ENCODE peak calls at places on chromosomes 6 and 20, in ten cellular contexts. Q is astrocyte of the spinal cord; T is fibroblast of pulmonary artery; X is cerebellum; E is activated effector memory CD4-positive, alpha-beta T cell treated with anti-CD3 and anti-CD28 coated beads, Interleukin-2, amount 50 U/mL, for 16 hours; Z is LoVo; U is renal cortical epithelial cell; H is astrocyte; N is RPMI7951; F is OCI-LY7. J is an unnamed sample.

GRCh38 chr6:40733290-40733689 is 146.1 kb upstream of the LRFN2 start:
- DNase-seq in U (no peak), H (peak), Z (no peak), N (peak), T (no peak), X (no peak), F (no peak), Q (peak), E (no peak), J (no peak)

GRCh38 chr6:20379231-20379630 is 22.4 kb upstream of the E2F3 start:
- DNase-seq in X (no peak), Z (no peak), E (no peak), H (peak), T (no peak), Q (no peak), U (no peak), N (peak), F (no peak), J (no peak)

GRCh38 chr6:132445201-132445951 is 44.1 kb upstream of the MOXD1 start:
- DNase-seq in E (no peak), F (no peak), N (peak), U (peak), Q (peak), T (peak), X (no peak), H (peak), Z (no peak), J (no peak)

GRCh38 chr6:149032599-149033405 is 284.7 kb upstream of the TAB2 start:
- DNase-seq in Q (peak), H (peak), U (peak), N (peak), F (no peak), T (peak), Z (peak), X (no peak), E (peak), J (no peak)

GRCh38 chr6:31114540-31114876 is at the start of gene PSORS1C1:
- DNase-seq in H (peak), T (peak), N (peak), X (no peak), Q (peak), Z (peak), U (peak), E (no peak), F (no peak), J (no peak)

GRCh38 chr6:33298773-33299236 is at the start of gene RGL2:
- DNase-seq in E (peak), Z (no peak), T (peak), F (peak), Q (no peak), N (peak), X (peak), H (no peak), U (no peak), J (no peak)

GRCh38 chr6:31158863-31159855 is 770 bp downstream of the TCF19 start:
- DNase-seq in F (peak), U (peak), T (no peak), E (peak), X (no peak), Z (no peak), H (peak), N (peak), Q (no peak), J (no peak)

GRCh38 chr6:2754396-2754795 is 3.7 kb upstream of the MYLK4 start:
- DNase-seq in U (no peak), Q (no peak), Z (no peak), X (no peak), T (no peak), N (peak), F (no peak), E (no peak), H (no peak), J (no peak)

GRCh38 chr6:152356659-152357058 is 280.5 kb downstream of the SYNE1 start:
- DNase-seq in N (peak), Q (peak), E (no peak), Z (peak), H (no peak), U (peak), T (peak), X (no peak), F (peak), J (no peak)

GRCh38 chr6:109595998-109596397 is 95.0 kb downstream of the AK9 start:
- DNase-seq in E (no peak), F (peak), X (no peak), T (peak), U (peak), H (peak), Z (peak), N (peak), Q (peak), J (no peak)

GRCh38 chr6:107600936-107601335 is 111.0 kb downstream of the SOBP start:
- DNase-seq in T (peak), F (no peak), H (peak), U (peak), N (peak), Z (peak), X (no peak), Q (peak), E (no peak), J (no peak)

GRCh38 chr6:31007694-31008093 is 2.6 kb upstream of the MUC22 start:
- DNase-seq in F (no peak), Q (peak), Z (peak), H (peak), X (no peak), E (no peak), N (peak), U (peak), T (peak), J (no peak)

GRCh38 chr6:10434235-10434634 is 19.4 kb upstream of the TFAP2A start:
- DNase-seq in Z (no peak), T (no peak), X (no peak), N (peak), H (peak), U (no peak), Q (no peak), E (no peak), F (no peak), J (no peak)

GRCh38 chr6:53960311-53960710 is 150.9 kb upstream of the MLIP start:
- DNase-seq in N (peak), T (no peak), F (no peak), X (no peak), U (peak), Z (no peak), H (peak), Q (peak), E (no peak), J (no peak)

GRCh38 chr20:6103301-6103700 is 19.5 kb downstream of the FERMT1 start:
- DNase-seq in T (no peak), Z (no peak), E (no peak), H (no peak), X (no peak), Q (no peak), N (no peak), F (no peak), U (no peak), J (no peak)

GRCh38 chr20:61895016-61895415 is 170.7 kb downstream of the TAF4 start:
- DNase-seq in X (no peak), F (no peak), N (peak), Z (no peak), T (no peak), U (no peak), Q (no peak), H (no peak), E (no peak), J (no peak)

GRCh38 chr6:119881416-119881815 is 531.9 kb upstream of the MAN1A1 start:
- DNase-seq in E (no peak), F (no peak), N (peak), Z (no peak), H (peak), X (peak), T (peak), U (peak), Q (peak), J (no peak)

GRCh38 chr6:48747471-48747870 is 636.5 kb upstream of the PTCHD4 start:
- DNase-seq in E (no peak), T (no peak), F (no peak), Z (no peak), U (no peak), N (no peak), Q (no peak), X (no peak), H (no peak), J (no peak)

GRCh38 chr20:7855545-7855944 is 84.7 kb downstream of the HAO1 start:
- DNase-seq in Q (no peak), X (no peak), E (no peak), N (peak), U (peak), Z (no peak), F (no peak), T (no peak), H (no peak), J (no peak)

GRCh38 chr6:99031957-99032356 is 84.2 kb upstream of the FBXL4 start:
- DNase-seq in E (no peak), Q (no peak), U (no peak), Z (no peak), F (no peak), T (no peak), X (no peak), H (no peak), N (no peak), J (no peak)

GRCh38 chr6:31815025-31815838 is at the start of the genes HSPA1A and HSPA1L:
- DNase-seq in T (peak), Z (no peak), Q (peak), U (peak), H (peak), F (no peak), N (peak), E (peak), X (peak), J (peak)

GRCh38 chr6:125953502-125953875 is 3.1 kb upstream of the HINT3 start:
- DNase-seq in H (no peak), T (no peak), Q (no peak), U (no peak), Z (no peak), X (no peak), N (no peak), F (peak), E (no peak), J (peak)

GRCh38 chr6:143110572-143110971 is 49.9 kb downstream of the AIG1 start:
- DNase-seq in E (no peak), T (no peak), X (no peak), Z (no peak), U (no peak), Q (peak), F (no peak), H (peak), N (no peak), J (no peak)

GRCh38 chr20:40821438-40821837 is 132.4 kb upstream of the MAFB start:
- DNase-seq in N (no peak), H (no peak), U (no peak), Q (no peak), Z (no peak), E (no peak), T (no peak), F (no peak), X (no peak), J (no peak)

GRCh38 chr6:41747256-41748101 is at the start of gene PGC:
- DNase-seq in T (peak), Q (no peak), X (no peak), Z (no peak), H (no peak), E (no peak), U (no peak), N (no peak), F (no peak), J (no peak)

GRCh38 chr20:18705906-18706305 is 107.7 kb upstream of the SCP2D1 start:
- DNase-seq in N (peak), U (peak), F (no peak), H (no peak), Q (no peak), T (peak), Z (no peak), E (no peak), X (no peak), J (no peak)

GRCh38 chr6:141451508-141452353 is 681.0 kb upstream of the GJE1 start:
- DNase-seq in N (peak), E (no peak), T (peak), U (peak), Q (peak), F (no peak), H (peak), Z (no peak), X (no peak), J (no peak)

GRCh38 chr6:63624091-63624490 is 11.5 kb upstream of the PHF3 start:
- DNase-seq in E (no peak), N (no peak), Z (no peak), H (no peak), F (no peak), Q (no peak), U (no peak), X (no peak), T (no peak), J (no peak)

GRCh38 chr6:159808647-159809046 is 8.6 kb downstream of the PNLDC1 start:
- DNase-seq in N (no peak), Z (no peak), T (no peak), Q (no peak), F (no peak), E (no peak), U (no peak), X (no peak), H (no peak), J (no peak)

GRCh38 chr6:168072730-168073129 is 6.3 kb downstream of the FRMD1 start:
- DNase-seq in X (no peak), U (no peak), T (no peak), Q (no peak), E (no peak), H (no peak), F (no peak), Z (no peak), N (no peak), J (no peak)

GRCh38 chr6:38508894-38509293 is 130.8 kb downstream of the BTBD9 start:
- DNase-seq in T (peak), N (no peak), Q (peak), Z (no peak), E (no peak), F (no peak), H (peak), U (peak), X (no peak), J (no peak)

GRCh38 chr6:149484733-149485700 is at the start of gene ZC3H12D:
- DNase-seq in Z (peak), T (no peak), F (peak), U (peak), X (no peak), Q (peak), H (peak), N (peak), E (peak), J (no peak)

GRCh38 chr6:81944661-81945060 is 192.2 kb upstream of the TENT5A start:
- DNase-seq in U (peak), Z (no peak), E (no peak), N (no peak), T (no peak), H (no peak), X (no peak), Q (no peak), F (no peak), J (no peak)

GRCh38 chr6:96450082-96450759 is 71.4 kb upstream of the UFL1 start:
- DNase-seq in F (no peak), N (no peak), U (no peak), H (no peak), Q (no peak), T (no peak), E (no peak), Z (no peak), X (no peak), J (no peak)